ENCODE peak calls at places on chromosome 6, in ten cellular contexts. U, G, W, O, A, D, L, N, H and J are unnamed samples.

GRCh38 chr6:158708239-158708638 is 58.4 kb downstream of the SYTL3 start:
- DNase-seq in A (no peak), H (no peak), G (no peak), L (no peak), U (no peak), D (no peak), O (no peak), W (no peak), N (no peak), J (no peak)

GRCh38 chr6:53530346-53530745 is 14.6 kb downstream of the GCLC start:
- DNase-seq in N (no peak), O (no peak), L (no peak), H (no peak), U (no peak), W (no peak), D (no peak), G (no peak), A (no peak), J (no peak)

GRCh38 chr6:124029535-124029934 is 225.9 kb downstream of the NKAIN2 start:
- DNase-seq in W (no peak), H (no peak), G (no peak), D (no peak), A (no peak), U (no peak), O (no peak), L (no peak), N (no peak), J (no peak)

GRCh38 chr6:100464910-100465700 is at the start of gene SIM1:
- DNase-seq in N (no peak), H (no peak), O (peak), A (peak), G (peak), U (peak), W (peak), L (peak), D (no peak), J (peak)

GRCh38 chr6:23091795-23092194 is 522.4 kb downstream of the HDGFL1 start:
- DNase-seq in W (no peak), N (no peak), L (no peak), D (no peak), G (peak), H (no peak), A (no peak), O (no peak), U (no peak), J (no peak)

GRCh38 chr6:107820571-107821261 is 3.4 kb downstream of the SCML4 start:
- DNase-seq in N (no peak), U (no peak), W (peak), G (no peak), L (no peak), O (peak), D (no peak), H (no peak), A (peak), J (no peak)

GRCh38 chr6:37072526-37072925 is 67.1 kb downstream of the FGD2 start:
- DNase-seq in U (no peak), G (no peak), O (no peak), A (no peak), H (no peak), L (no peak), W (no peak), D (no peak), N (no peak), J (no peak)

GRCh38 chr6:7973603-7974002 is 63.0 kb upstream of the TXNDC5 start:
- DNase-seq in W (no peak), L (no peak), G (no peak), D (no peak), H (no peak), U (no peak), A (no peak), N (no peak), O (no peak), J (no peak)